ENCODE peak calls at places on chromosomes 4 and X, in nine cellular contexts. Y is astrocyte of the cerebellum, O is GM23338, F is stomach, U is lower lobe of right lung, D is psoas muscle, G is Calu3, E is IMR-90, P is GM12878. Q is an unnamed sample.

GRCh38 chrX:32397562-32398216 is 813.7 kb downstream of the DMD start:
- DNase-seq in Y (no peak), O (no peak), F (no peak), U (no peak), D (no peak), G (no peak), E (no peak), P (no peak), Q (no peak)

GRCh38 chr4:186946682-186947294 is 223.1 kb upstream of the FAT1 start:
- DNase-seq in Y (no peak), O (peak; percentile 73), F (peak; percentile 42), U (no peak), D (no peak), G (peak; percentile 77), E (peak; percentile 34), P (no peak), Q (peak; percentile 50)

GRCh38 chrX:30748337-30748960 is 95.2 kb downstream of the GK start:
- DNase-seq in Y (no peak), O (peak; percentile 1), F (no peak), U (no peak), D (no peak), G (no peak), E (no peak), P (no peak), Q (no peak)

GRCh38 chr4:33924239-33924638 is 2320.1 kb downstream of the ARAP2 start:
- DNase-seq in Y (peak; percentile 78), O (peak; percentile 16), F (no peak), U (no peak), D (no peak), G (no peak), E (peak; percentile 37), P (no peak), Q (peak; percentile 4)

GRCh38 chr4:69888336-69888735 is 28.4 kb upstream of the SULT1E1 start:
- DNase-seq in Y (no peak), O (no peak), F (no peak), U (no peak), D (no peak), G (no peak), E (no peak), P (no peak), Q (no peak)

GRCh38 chr4:123315617-123316016 is 81.0 kb upstream of the SPRY1 start:
- DNase-seq in Y (no peak), O (no peak), F (no peak), U (no peak), D (no peak), G (peak; percentile 8), E (no peak), P (no peak), Q (no peak)

GRCh38 chr4:140315032-140315826 is 58.2 kb upstream of the SCOC start:
- DNase-seq in Y (no peak), O (no peak), F (no peak), U (no peak), D (no peak), G (no peak), E (peak; percentile 20), P (no peak), Q (no peak)

GRCh38 chrX:38192007-38192625 is 28.6 kb downstream of the SRPX start:
- DNase-seq in Y (no peak), O (peak; percentile 29), F (peak; percentile 28), U (no peak), D (no peak), G (peak; percentile 28), E (peak; percentile 25), P (no peak), Q (peak; percentile 46)

GRCh38 chr4:15654556-15655222 is 468 bp downstream of the FBXL5 start:
- DNase-seq in Y (no peak), O (peak; percentile 64), F (peak; percentile 46), U (peak; percentile 67), D (peak; percentile 68), G (peak; percentile 24), E (peak; percentile 24), P (no peak), Q (peak; percentile 49)

GRCh38 chrX:45714864-45715263 is 514.2 kb upstream of the DIPK2B start:
- DNase-seq in Y (no peak), O (no peak), F (no peak), U (no peak), D (no peak), G (no peak), E (peak; percentile 71), P (peak; percentile 7), Q (peak; percentile 58)

GRCh38 chr4:177442623-177443155 is 452 bp upstream of the AGA start:
- DNase-seq in Y (no peak), O (no peak), F (no peak), U (no peak), D (no peak), G (no peak), E (no peak), P (peak; percentile 38), Q (no peak)

GRCh38 chr4:53015681-53016080 is 153.6 kb downstream of the RASL11B start:
- DNase-seq in Y (peak; percentile 57), O (peak; percentile 74), F (no peak), U (no peak), D (no peak), G (no peak), E (peak; percentile 81), P (no peak), Q (peak; percentile 34)

DNA sequence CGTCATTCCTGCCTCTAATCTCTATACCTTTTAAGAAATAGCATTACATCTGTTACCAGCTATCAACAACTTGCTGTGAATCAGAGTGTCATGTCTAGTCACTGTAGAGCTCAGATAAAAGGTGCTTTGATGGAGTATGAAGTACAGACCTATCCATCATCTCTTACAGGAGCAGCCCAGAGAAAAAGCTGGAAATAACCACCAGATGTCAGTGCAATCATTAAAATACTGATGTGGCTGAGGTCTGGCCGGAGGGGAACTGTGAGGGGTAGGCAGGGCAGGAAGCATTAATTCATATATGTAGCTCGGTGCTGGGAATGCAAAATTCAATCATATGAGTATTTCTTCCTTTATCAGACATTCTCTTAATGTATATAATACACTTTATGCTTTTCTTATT is 100.6 kb downstream of the AKAP4 start:
- DNase-seq in Y (no peak), O (peak; percentile 51), F (no peak), U (no peak), D (no peak), G (peak; percentile 28), E (no peak), P (no peak), Q (peak; percentile 8)
- TF ChIP-seq CTCF in Y (peak; percentile 12), O (peak; percentile 54), F (no peak), U (no peak), D (peak; percentile 19), G (no peak), E (peak; percentile 8), P (peak; percentile 23), Q (peak; percentile 13)

GRCh38 chr4:83328486-83328885 is 6.2 kb downstream of the HPSE start:
- DNase-seq in Y (no peak), O (peak; percentile 79), F (no peak), U (no peak), D (no peak), G (no peak), E (no peak), P (no peak), Q (no peak)
- TF ChIP-seq CTCF in Y (no peak), O (peak; percentile 54), F (no peak), U (no peak), D (no peak), G (no peak), E (peak; percentile 3), P (peak; percentile 32), Q (no peak)

GRCh38 chrX:140661657-140662056 is 47.9 kb upstream of the LINC00632 start:
- DNase-seq in Y (peak; percentile 1), O (no peak), F (no peak), U (no peak), D (no peak), G (no peak), E (peak; percentile 3), P (no peak), Q (peak; percentile 29)

DNA sequence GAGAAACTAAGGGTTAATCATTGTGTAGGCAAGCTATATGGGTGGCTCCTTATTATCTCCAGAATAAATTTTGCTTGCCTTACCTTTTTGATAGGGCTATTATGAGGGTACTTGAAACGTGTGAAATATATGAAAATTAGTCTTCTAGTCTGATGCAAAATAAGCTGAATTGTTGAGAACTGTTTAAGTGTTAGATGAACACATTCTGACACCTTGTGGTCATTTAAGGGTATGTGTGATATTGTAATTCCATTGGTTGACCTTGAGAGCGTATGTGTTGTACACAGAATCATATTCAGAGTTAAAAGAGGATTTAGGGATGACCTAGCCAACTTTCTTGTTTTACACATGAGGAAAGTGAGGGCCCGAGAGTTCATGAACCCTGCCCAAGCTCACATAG is 44.6 kb upstream of the LINC00632 start:
- DNase-seq in Y (peak; percentile 27), O (peak; percentile 24), F (no peak), U (no peak), D (no peak), G (no peak), E (peak; percentile 18), P (no peak), Q (peak; percentile 59)
- TF ChIP-seq CTCF in Y (peak; percentile 10), O (peak; percentile 54), F (no peak), U (peak; percentile 12), D (peak; percentile 23), G (no peak), E (peak; percentile 43), P (peak; percentile 17), Q (peak; percentile 45)

GRCh38 chrX:100829730-100830129 is 9.5 kb downstream of the CSTF2 start:
- DNase-seq in Y (no peak), O (no peak), F (no peak), U (no peak), D (no peak), G (no peak), E (peak; percentile 77), P (peak; percentile 45), Q (peak; percentile 42)
- TF ChIP-seq CTCF in Y (no peak), O (no peak), F (no peak), U (no peak), D (no peak), G (no peak), E (peak; percentile 29), P (no peak), Q (no peak)